ENCODE peak calls at places on chromosomes 7 and 10, in ten cellular contexts. One of them, this sample, is unnamed.

GRCh38 chr10:101760510-101760909 is 15.4 kb downstream of the FGF8 start:
- DNase-seq in mucosa of descending colon: no peak
- DNase-seq in amniotic stem cell: no peak
- DNase-seq in GM13977: no peak
- DNase-seq in ureter: no peak
- DNase-seq in stimulated activated naive CD4-positive, alpha-beta T cell: no peak
- DNase-seq in SK-N-DZ: no peak
- DNase-seq in EL: no peak
- DNase-seq in M059J: no peak
- DNase-seq in OCI-M1: no peak
- DNase-seq in this sample: no peak

GRCh38 chr10:62545667-62546066 is 171.5 kb downstream of the ZNF365 start:
- DNase-seq in stimulated activated naive CD4-positive, alpha-beta T cell: no peak
- DNase-seq in GM13977: no peak
- DNase-seq in mucosa of descending colon: no peak
- DNase-seq in amniotic stem cell: no peak
- DNase-seq in SK-N-DZ: no peak
- DNase-seq in M059J: no peak
- DNase-seq in ureter: no peak
- DNase-seq in EL: peak; percentile 20
- DNase-seq in OCI-M1: peak; percentile 73
- DNase-seq in this sample: peak; percentile 15

GRCh38 chr7:149422914-149423285 is 38.0 kb downstream of the ZNF777 start:
- DNase-seq in SK-N-DZ: no peak
- DNase-seq in stimulated activated naive CD4-positive, alpha-beta T cell: no peak
- DNase-seq in GM13977: no peak
- DNase-seq in amniotic stem cell: no peak
- DNase-seq in mucosa of descending colon: peak; percentile 59
- DNase-seq in ureter: no peak
- DNase-seq in EL: no peak
- DNase-seq in OCI-M1: no peak
- DNase-seq in M059J: no peak
- DNase-seq in this sample: peak; percentile 31

GRCh38 chr10:1208376-1209311 is 152.5 kb downstream of the WDR37 start:
- DNase-seq in M059J: no peak
- DNase-seq in amniotic stem cell: no peak
- DNase-seq in SK-N-DZ: no peak
- DNase-seq in OCI-M1: no peak
- DNase-seq in ureter: no peak
- DNase-seq in EL: no peak
- DNase-seq in GM13977: no peak
- DNase-seq in mucosa of descending colon: no peak
- DNase-seq in stimulated activated naive CD4-positive, alpha-beta T cell: no peak
- DNase-seq in this sample: no peak

GRCh38 chr10:29266641-29267040 is 22.2 kb upstream of the LYZL1 start:
- DNase-seq in stimulated activated naive CD4-positive, alpha-beta T cell: no peak
- DNase-seq in amniotic stem cell: no peak
- DNase-seq in OCI-M1: no peak
- DNase-seq in SK-N-DZ: no peak
- DNase-seq in mucosa of descending colon: no peak
- DNase-seq in GM13977: no peak
- DNase-seq in ureter: no peak
- DNase-seq in M059J: no peak
- DNase-seq in EL: peak; percentile 15
- DNase-seq in this sample: no peak

GRCh38 chr7:44767912-44768662 is 19.4 kb downstream of the ZMIZ2 start:
- DNase-seq in amniotic stem cell: no peak
- DNase-seq in GM13977: peak; percentile 84
- DNase-seq in mucosa of descending colon: peak; percentile 86
- DNase-seq in M059J: no peak
- DNase-seq in EL: no peak
- DNase-seq in SK-N-DZ: no peak
- DNase-seq in stimulated activated naive CD4-positive, alpha-beta T cell: peak; percentile 34
- DNase-seq in ureter: no peak
- DNase-seq in OCI-M1: peak; percentile 4
- DNase-seq in this sample: peak; percentile 71

GRCh38 chr7:20354825-20355466 is 24.2 kb downstream of the ITGB8 start:
- DNase-seq in GM13977: no peak
- DNase-seq in OCI-M1: no peak
- DNase-seq in mucosa of descending colon: no peak
- DNase-seq in ureter: no peak
- DNase-seq in M059J: no peak
- DNase-seq in stimulated activated naive CD4-positive, alpha-beta T cell: no peak
- DNase-seq in EL: no peak
- DNase-seq in SK-N-DZ: no peak
- DNase-seq in amniotic stem cell: no peak
- DNase-seq in this sample: no peak

GRCh38 chr10:114045071-114045737 is 1.5 kb downstream of the ADRB1 start:
- DNase-seq in mucosa of descending colon: peak; percentile 68
- DNase-seq in EL: peak; percentile 17
- DNase-seq in ureter: no peak
- DNase-seq in SK-N-DZ: no peak
- DNase-seq in amniotic stem cell: no peak
- DNase-seq in stimulated activated naive CD4-positive, alpha-beta T cell: no peak
- DNase-seq in GM13977: peak; percentile 70
- DNase-seq in OCI-M1: no peak
- DNase-seq in M059J: peak; percentile 34
- DNase-seq in this sample: peak; percentile 67

GRCh38 chr7:30321992-30322637 is 37.7 kb downstream of the ZNRF2 start:
- DNase-seq in amniotic stem cell: no peak
- DNase-seq in mucosa of descending colon: no peak
- DNase-seq in stimulated activated naive CD4-positive, alpha-beta T cell: peak; percentile 28
- DNase-seq in GM13977: peak; percentile 28
- DNase-seq in M059J: peak; percentile 57
- DNase-seq in SK-N-DZ: no peak
- DNase-seq in ureter: no peak
- DNase-seq in EL: peak; percentile 35
- DNase-seq in OCI-M1: peak; percentile 62
- DNase-seq in this sample: no peak

GRCh38 chr10:28633750-28634149 is 43.6 kb upstream of the BAMBI start:
- DNase-seq in ureter: no peak
- DNase-seq in SK-N-DZ: no peak
- DNase-seq in OCI-M1: no peak
- DNase-seq in mucosa of descending colon: no peak
- DNase-seq in amniotic stem cell: no peak
- DNase-seq in EL: no peak
- DNase-seq in M059J: peak; percentile 87
- DNase-seq in stimulated activated naive CD4-positive, alpha-beta T cell: no peak
- DNase-seq in GM13977: no peak
- DNase-seq in this sample: no peak

GRCh38 chr7:154953006-154953684 is 49.8 kb downstream of the PAXIP1 start:
- DNase-seq in GM13977: peak; percentile 54
- DNase-seq in amniotic stem cell: no peak
- DNase-seq in stimulated activated naive CD4-positive, alpha-beta T cell: peak; percentile 57
- DNase-seq in M059J: peak; percentile 14
- DNase-seq in ureter: no peak
- DNase-seq in SK-N-DZ: peak; percentile 34
- DNase-seq in OCI-M1: peak; percentile 50
- DNase-seq in EL: peak; percentile 28
- DNase-seq in mucosa of descending colon: peak; percentile 77
- DNase-seq in this sample: peak; percentile 55

GRCh38 chr7:107505997-107506682 is 36.3 kb downstream of the GPR22 start:
- DNase-seq in EL: no peak
- DNase-seq in stimulated activated naive CD4-positive, alpha-beta T cell: no peak
- DNase-seq in mucosa of descending colon: peak; percentile 41
- DNase-seq in M059J: peak; percentile 39
- DNase-seq in ureter: peak; percentile 75
- DNase-seq in SK-N-DZ: no peak
- DNase-seq in GM13977: no peak
- DNase-seq in OCI-M1: no peak
- DNase-seq in amniotic stem cell: no peak
- DNase-seq in this sample: no peak

GRCh38 chr7:56105508-56105907 is 768 bp downstream of the CHCHD2 start:
- DNase-seq in OCI-M1: peak; percentile 20
- DNase-seq in EL: peak; percentile 79
- DNase-seq in GM13977: no peak
- DNase-seq in stimulated activated naive CD4-positive, alpha-beta T cell: peak; percentile 42
- DNase-seq in SK-N-DZ: no peak
- DNase-seq in M059J: peak; percentile 80
- DNase-seq in amniotic stem cell: peak; percentile 67
- DNase-seq in mucosa of descending colon: no peak
- DNase-seq in ureter: no peak
- DNase-seq in this sample: no peak

GRCh38 chr7:45662540-45663166 is 88.5 kb downstream of the ADCY1 start:
- DNase-seq in stimulated activated naive CD4-positive, alpha-beta T cell: no peak
- DNase-seq in SK-N-DZ: no peak
- DNase-seq in OCI-M1: no peak
- DNase-seq in EL: no peak
- DNase-seq in GM13977: no peak
- DNase-seq in M059J: no peak
- DNase-seq in mucosa of descending colon: no peak
- DNase-seq in ureter: no peak
- DNase-seq in amniotic stem cell: no peak
- DNase-seq in this sample: no peak

GRCh38 chr10:7519351-7519750 is 108.5 kb upstream of the SFMBT2 start:
- DNase-seq in ureter: no peak
- DNase-seq in amniotic stem cell: no peak
- DNase-seq in SK-N-DZ: no peak
- DNase-seq in OCI-M1: no peak
- DNase-seq in GM13977: no peak
- DNase-seq in mucosa of descending colon: no peak
- DNase-seq in M059J: peak; percentile 60
- DNase-seq in stimulated activated naive CD4-positive, alpha-beta T cell: no peak
- DNase-seq in EL: no peak
- DNase-seq in this sample: no peak

GRCh38 chr10:91907033-91907594 is 2.2 kb downstream of the FGFBP3 start:
- DNase-seq in OCI-M1: no peak
- DNase-seq in EL: no peak
- DNase-seq in M059J: no peak
- DNase-seq in ureter: no peak
- DNase-seq in mucosa of descending colon: no peak
- DNase-seq in stimulated activated naive CD4-positive, alpha-beta T cell: no peak
- DNase-seq in amniotic stem cell: no peak
- DNase-seq in GM13977: no peak
- DNase-seq in SK-N-DZ: no peak
- DNase-seq in this sample: no peak